ENCODE peak calls at places on chromosomes 1 and 21, in five cellular contexts. One of them, this sample, is unnamed.

GRCh38 chr1:79190074-79190473 is 183.5 kb upstream of the ADGRL4 start:
- DNase-seq in pancreas: no peak
- DNase-seq in Panc1: no peak
- DNase-seq in aorta: no peak
- DNase-seq in heart left ventricle: no peak
- DNase-seq in this sample: no peak

GRCh38 chr1:159190441-159190840 is 14.2 kb upstream of the ACKR1 start:
- DNase-seq in pancreas: no peak
- DNase-seq in aorta: no peak
- DNase-seq in heart left ventricle: no peak
- DNase-seq in Panc1: no peak
- DNase-seq in this sample: no peak

GRCh38 chr1:193185206-193185605 is 1.2 kb downstream of the B3GALT2 start:
- DNase-seq in pancreas: no peak
- DNase-seq in heart left ventricle: no peak
- DNase-seq in aorta: no peak
- DNase-seq in Panc1: no peak
- DNase-seq in this sample: no peak

GRCh38 chr1:51284487-51284954 is 45.8 kb downstream of the TTC39A start:
- DNase-seq in heart left ventricle: peak; percentile 57
- DNase-seq in pancreas: peak; percentile 64
- DNase-seq in Panc1: no peak
- DNase-seq in aorta: no peak
- DNase-seq in this sample: no peak

GRCh38 chr1:48693180-48693579 is 83.5 kb downstream of the BEND5 start:
- DNase-seq in pancreas: no peak
- DNase-seq in heart left ventricle: no peak
- DNase-seq in Panc1: no peak
- DNase-seq in aorta: no peak
- DNase-seq in this sample: no peak

GRCh38 chr1:177809844-177810243 is 160.0 kb downstream of the SEC16B start:
- DNase-seq in pancreas: no peak
- DNase-seq in Panc1: no peak
- DNase-seq in heart left ventricle: no peak
- DNase-seq in aorta: no peak
- DNase-seq in this sample: no peak

GRCh38 chr21:25944672-25945213 is 210.0 kb downstream of the GABPA start:
- DNase-seq in pancreas: no peak
- DNase-seq in Panc1: no peak
- DNase-seq in heart left ventricle: no peak
- DNase-seq in aorta: no peak
- DNase-seq in this sample: no peak

GRCh38 chr1:234486858-234487830 is 8.2 kb upstream of the TARBP1 start:
- DNase-seq in pancreas: no peak
- DNase-seq in heart left ventricle: peak; percentile 32
- DNase-seq in aorta: no peak
- DNase-seq in Panc1: no peak
- DNase-seq in this sample: no peak

GRCh38 chr1:212600980-212601379 is 7.6 kb upstream of the ATF3 start:
- DNase-seq in Panc1: no peak
- DNase-seq in heart left ventricle: no peak
- DNase-seq in pancreas: no peak
- DNase-seq in aorta: no peak
- DNase-seq in this sample: no peak

GRCh38 chr1:109910963-109911798 is 532 bp downstream of the CSF1 start:
- DNase-seq in aorta: no peak
- DNase-seq in Panc1: no peak
- DNase-seq in heart left ventricle: no peak
- DNase-seq in pancreas: no peak
- DNase-seq in this sample: no peak

GRCh38 chr1:109912214-109912861 is 1.7 kb downstream of the CSF1 start:
- DNase-seq in pancreas: no peak
- DNase-seq in Panc1: no peak
- DNase-seq in aorta: no peak
- DNase-seq in heart left ventricle: no peak
- DNase-seq in this sample: no peak

GRCh38 chr1:109914587-109915240 is 4.1 kb downstream of the CSF1 start:
- DNase-seq in Panc1: no peak
- DNase-seq in aorta: peak; percentile 81
- DNase-seq in heart left ventricle: no peak
- DNase-seq in pancreas: no peak
- DNase-seq in this sample: peak; percentile 37

GRCh38 chr1:109913360-109913879 is 2.8 kb downstream of the CSF1 start:
- DNase-seq in aorta: peak; percentile 27
- DNase-seq in heart left ventricle: no peak
- DNase-seq in Panc1: no peak
- DNase-seq in pancreas: no peak
- DNase-seq in this sample: no peak

DNA sequence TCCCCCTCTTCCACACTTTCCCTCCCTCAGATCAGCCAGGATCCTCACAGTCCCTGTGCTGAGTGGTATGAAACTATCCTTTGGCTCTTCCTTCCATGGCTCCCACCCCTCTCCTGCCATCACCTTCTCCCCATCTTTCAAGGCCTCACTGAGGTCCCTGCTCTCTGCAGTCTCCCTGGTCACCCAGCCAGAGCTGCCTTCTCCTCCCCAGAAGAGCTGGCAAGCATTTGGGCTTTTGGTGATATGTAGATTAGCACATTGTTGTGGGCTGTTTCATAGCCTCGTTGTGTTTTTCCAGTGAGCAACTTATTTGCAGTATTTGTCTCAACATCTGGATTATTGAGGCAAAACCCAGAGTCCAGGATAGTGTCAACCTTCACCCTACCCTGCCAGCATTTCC is 2.2 kb downstream of the CSF1 start:
- DNase-seq in aorta: peak; percentile 70
- DNase-seq in heart left ventricle: no peak
- DNase-seq in pancreas: no peak
- DNase-seq in Panc1: no peak
- DNase-seq in this sample: no peak
- H3K36me3 ChIP-seq in aorta: peaks cover 2% of the 10 kb centered on the region
- H3K36me3 ChIP-seq in heart left ventricle: peaks cover 28% of the 10 kb centered on the region
- H3K36me3 ChIP-seq in pancreas: peaks cover 7% of the 10 kb centered on the region
- H3K36me3 ChIP-seq in Panc1: peaks cover 8% of the 10 kb centered on the region
- H3K36me3 ChIP-seq in this sample: no peaks in the 10 kb centered on the region

DNA sequence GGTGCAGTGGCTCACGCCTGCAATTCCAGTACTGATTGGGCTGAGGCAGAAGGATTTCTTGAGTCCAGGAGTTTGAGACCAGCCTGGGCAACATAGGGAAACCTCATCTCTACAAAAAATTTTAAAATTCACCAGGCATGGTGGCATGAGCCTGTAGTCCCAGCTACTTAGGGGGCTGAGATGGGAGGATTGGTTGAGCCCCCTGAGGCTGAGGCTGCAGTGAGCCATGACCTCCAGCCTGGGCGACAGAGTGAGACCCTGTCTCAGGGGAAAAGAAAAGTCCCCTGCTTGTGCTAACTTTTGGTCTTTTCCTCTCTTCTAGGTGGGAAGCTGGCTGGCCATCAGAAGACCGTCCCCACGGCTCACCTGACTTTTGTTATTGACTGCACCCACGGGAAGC is 1.6 kb downstream of the SRARP start:
- DNase-seq in heart left ventricle: no peak
- DNase-seq in pancreas: no peak
- DNase-seq in Panc1: no peak
- DNase-seq in aorta: peak; percentile 16
- DNase-seq in this sample: no peak
- H3K4me1 ChIP-seq in heart left ventricle: no peaks in the 10 kb centered on the region
- H3K4me1 ChIP-seq in pancreas: no peaks in the 10 kb centered on the region
- H3K4me1 ChIP-seq in Panc1: no peaks in the 10 kb centered on the region
- H3K4me1 ChIP-seq in aorta: no peaks in the 10 kb centered on the region
- H3K4me1 ChIP-seq in this sample: no peaks in the 10 kb centered on the region

GRCh38 chr1:165675794-165676193 is 22.6 kb downstream of the ALDH9A1 start:
- DNase-seq in pancreas: no peak
- DNase-seq in aorta: no peak
- DNase-seq in heart left ventricle: no peak
- DNase-seq in Panc1: no peak
- DNase-seq in this sample: no peak
- H3K36me3 ChIP-seq in pancreas: peaks cover 23% of the 10 kb centered on the region
- H3K36me3 ChIP-seq in aorta: no peaks in the 10 kb centered on the region
- H3K36me3 ChIP-seq in heart left ventricle: peaks cover 87% of the 10 kb centered on the region
- H3K36me3 ChIP-seq in Panc1: peaks cover 2% of the 10 kb centered on the region
- H3K36me3 ChIP-seq in this sample: no peaks in the 10 kb centered on the region

GRCh38 chr1:205042911-205043806 is at the start of gene CNTN2:
- DNase-seq in heart left ventricle: no peak
- DNase-seq in aorta: no peak
- DNase-seq in Panc1: no peak
- DNase-seq in pancreas: no peak
- DNase-seq in this sample: no peak

GRCh38 chr1:205046870-205047269 is 3.9 kb downstream of the CNTN2 start:
- DNase-seq in pancreas: no peak
- DNase-seq in aorta: no peak
- DNase-seq in heart left ventricle: no peak
- DNase-seq in Panc1: no peak
- DNase-seq in this sample: no peak

GRCh38 chr1:205043866-205044265 is 854 bp downstream of the CNTN2 start:
- DNase-seq in aorta: no peak
- DNase-seq in Panc1: no peak
- DNase-seq in heart left ventricle: no peak
- DNase-seq in pancreas: no peak
- DNase-seq in this sample: no peak

GRCh38 chr1:205045146-205045545 is 2.1 kb downstream of the CNTN2 start:
- DNase-seq in Panc1: no peak
- DNase-seq in aorta: no peak
- DNase-seq in heart left ventricle: no peak
- DNase-seq in pancreas: no peak
- DNase-seq in this sample: no peak

GRCh38 chr1:205044745-205045144 is 1.7 kb downstream of the CNTN2 start:
- DNase-seq in heart left ventricle: no peak
- DNase-seq in pancreas: no peak
- DNase-seq in aorta: no peak
- DNase-seq in Panc1: no peak
- DNase-seq in this sample: no peak
- H3K4me1 ChIP-seq in heart left ventricle: no peaks in the 10 kb centered on the region
- H3K4me1 ChIP-seq in pancreas: no peaks in the 10 kb centered on the region
- H3K4me1 ChIP-seq in aorta: no peaks in the 10 kb centered on the region
- H3K4me1 ChIP-seq in Panc1: no peaks in the 10 kb centered on the region
- H3K4me1 ChIP-seq in this sample: no peaks in the 10 kb centered on the region

This sample was measured in Peyer's patch.